ENCODE peak calls at places on chromosomes 16 and 17, in nine cellular contexts. U, R, S, O, H, Z, D, V and B are unnamed samples.

GRCh38 chr16:90077757-90078593 is 844 bp upstream of the PRDM7 start:
- DNase-seq in D (no peak), Z (no peak), V (peak; percentile 32), R (peak; percentile 34), O (peak; percentile 16), H (no peak), U (peak; percentile 77), S (no peak), B (peak; percentile 42)

GRCh38 chr17:17511971-17512858 is 16.0 kb upstream of the RASD1 start:
- DNase-seq in H (no peak), O (no peak), R (no peak), U (peak; percentile 62), Z (no peak), S (peak; percentile 52), D (no peak), V (peak; percentile 73), B (no peak)

GRCh38 chr16:4947722-4948503 is 10.2 kb upstream of the SEC14L5 start:
- DNase-seq in D (peak; percentile 85), O (no peak), R (no peak), U (no peak), V (no peak), Z (no peak), H (no peak), S (no peak), B (no peak)

GRCh38 chr17:6413073-6413472 is 21.8 kb downstream of the AIPL1 start:
- DNase-seq in S (no peak), O (peak; percentile 52), U (no peak), V (no peak), R (no peak), Z (no peak), H (no peak), D (peak; percentile 40), B (no peak)

GRCh38 chr16:20799599-20799998 is 6.7 kb downstream of the ERI2 start:
- DNase-seq in V (no peak), Z (no peak), H (no peak), D (peak; percentile 18), S (no peak), R (no peak), U (no peak), O (peak; percentile 22), B (no peak)

GRCh38 chr17:73748521-73748920 is 104.3 kb upstream of the SDK2 start:
- DNase-seq in O (no peak), H (no peak), U (no peak), D (no peak), Z (no peak), R (no peak), V (no peak), S (no peak), B (no peak)

GRCh38 chr17:238964-239259 is 57.5 kb upstream of the DOC2B start:
- DNase-seq in U (no peak), O (no peak), Z (no peak), H (no peak), S (no peak), R (no peak), V (no peak), D (no peak), B (no peak)

GRCh38 chr17:81267390-81268067 is 27.6 kb downstream of the SLC38A10 start:
- DNase-seq in S (no peak), O (no peak), Z (no peak), H (no peak), V (no peak), U (no peak), R (no peak), D (no peak), B (no peak)

GRCh38 chr16:31351937-31352315 is 3.0 kb upstream of the ITGAX start:
- DNase-seq in R (no peak), D (no peak), S (no peak), U (peak; percentile 87), Z (no peak), V (no peak), H (no peak), O (no peak), B (no peak)

GRCh38 chr17:42659079-42659931 is at the start of gene TUBG2:
- DNase-seq in D (peak; percentile 92), H (peak; percentile 87), O (no peak), Z (peak; percentile 81), V (peak; percentile 81), S (peak; percentile 84), R (peak; percentile 88), U (peak; percentile 87), B (peak; percentile 96)

GRCh38 chr17:81013642-81014041 is 21.3 kb upstream of the BAIAP2 start:
- DNase-seq in V (no peak), Z (no peak), R (no peak), D (no peak), O (no peak), S (no peak), U (peak; percentile 20), H (no peak), B (no peak)

GRCh38 chr16:74999208-74999682 is 421 bp downstream of the ZNRF1 start:
- DNase-seq in S (no peak), D (no peak), R (peak; percentile 29), H (no peak), V (no peak), U (peak; percentile 85), O (peak; percentile 77), Z (peak; percentile 10), B (peak; percentile 91)
- TF ChIP-seq POLR2A in S (no peak), D (no peak), R (no peak), H (no peak), V (no peak), U (no peak), O (no peak), Z (no peak), B (no peak)

GRCh38 chr17:39164675-39165143 is 1.3 kb downstream of the ARL5C start:
- DNase-seq in Z (peak; percentile 74), R (peak; percentile 88), D (peak; percentile 57), V (peak; percentile 74), U (peak; percentile 91), S (peak; percentile 93), H (no peak), O (peak; percentile 91), B (no peak)
- TF ChIP-seq POLR2AphosphoS5 in Z (peak; percentile 44), R (peak; percentile 29), D (no peak), V (no peak), U (peak; percentile 36), S (no peak), H (peak; percentile 28), O (no peak), B (peak; percentile 15)

DNA sequence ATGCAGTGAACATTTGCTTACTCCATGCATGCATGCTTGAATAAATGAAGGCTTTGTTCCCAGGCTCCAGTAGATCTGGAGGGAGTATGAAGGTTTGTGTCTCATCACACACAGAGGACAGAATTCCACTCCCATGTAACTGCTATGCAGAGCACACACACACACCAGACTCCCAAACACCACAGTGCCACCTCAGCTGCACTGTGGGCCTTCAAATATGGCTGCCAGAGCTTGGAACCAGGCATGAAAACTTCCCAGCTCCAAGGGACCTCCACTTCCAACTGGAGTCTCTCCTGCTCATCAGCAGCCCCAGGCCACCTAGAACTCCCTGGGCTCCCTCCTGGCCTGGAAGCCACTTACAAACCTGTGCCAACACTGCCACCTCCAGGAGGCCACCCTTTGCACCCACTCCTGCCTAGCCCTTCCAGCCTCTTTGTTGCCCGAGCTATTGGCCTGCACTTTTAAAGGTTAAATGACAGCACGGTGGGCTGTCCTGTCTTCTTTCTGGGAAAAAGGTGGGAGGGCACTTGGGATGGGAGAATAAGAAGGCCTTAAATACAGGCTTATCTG is 151.2 kb downstream of the ZNF423 start:
- DNase-seq in D (no peak), V (no peak), R (no peak), U (no peak), S (no peak), H (no peak), O (no peak), Z (no peak), B (no peak)
- TF ChIP-seq CTCF in D (peak; percentile 32), V (no peak), R (no peak), U (no peak), S (no peak), H (no peak), O (no peak), Z (no peak), B (no peak)

GRCh38 chr16:75648265-75649076 is 898 bp downstream of the TERF2IP start:
- DNase-seq in S (peak; percentile 86), R (peak; percentile 88), D (peak; percentile 63), O (peak; percentile 76), H (no peak), V (peak; percentile 78), Z (peak; percentile 80), U (peak; percentile 95), B (peak; percentile 89)
- TF ChIP-seq POLR2A in S (no peak), R (no peak), D (peak; percentile 62), O (no peak), H (no peak), V (peak; percentile 18), Z (peak; percentile 64), U (no peak), B (no peak)

GRCh38 chr17:15346196-15346595 is 4.8 kb upstream of the TEKT3 start:
- DNase-seq in Z (no peak), S (no peak), R (no peak), H (no peak), V (no peak), O (no peak), U (no peak), D (no peak), B (no peak)
- TF ChIP-seq POLR2AphosphoS5 in Z (no peak), S (no peak), R (no peak), H (no peak), V (no peak), O (no peak), U (no peak), D (no peak), B (no peak)

GRCh38 chr16:61435356-61435755 is 600.9 kb downstream of the CDH8 start:
- DNase-seq in D (no peak), S (no peak), H (no peak), V (no peak), U (no peak), Z (no peak), O (no peak), R (no peak), B (no peak)

GRCh38 chr16:61432421-61432820 is 603.8 kb downstream of the CDH8 start:
- DNase-seq in U (no peak), O (no peak), D (no peak), R (no peak), S (no peak), Z (no peak), V (no peak), H (no peak), B (no peak)
- TF ChIP-seq CTCF in U (no peak), O (no peak), D (no peak), R (no peak), S (no peak), Z (no peak), V (no peak), H (no peak), B (no peak)